ENCODE peak calls at places on chromosome 1, in ten cellular contexts. P is OCI-LY7, A is germinal center, N is H9, U is osteocyte, F is breast epithelium, I is cardiac fibroblast, C is NCI-H187 treated with DMSO at 0.1 percent for 48 hours, X is lung, H is Caco-2. W is an unnamed sample.

GRCh38 chr1:109383087-109383779 is 14.5 kb downstream of the SORT1 start:
- DNase-seq in A (no peak), N (peak), X (no peak), F (no peak), C (no peak), U (no peak), I (no peak), P (no peak), H (peak), W (no peak)

GRCh38 chr1:58908539-58909161 is 124.8 kb upstream of the JUN start:
- DNase-seq in F (no peak), A (no peak), H (no peak), C (no peak), N (no peak), X (no peak), P (no peak), I (no peak), U (no peak), W (no peak)

GRCh38 chr1:101002551-101002950 is 23.0 kb downstream of the DPH5 start:
- DNase-seq in U (no peak), H (no peak), P (peak), X (no peak), A (no peak), N (no peak), C (no peak), F (no peak), I (peak), W (no peak)

GRCh38 chr1:44413740-44414139 is 8.7 kb downstream of the RNF220 start:
- DNase-seq in C (no peak), F (no peak), I (no peak), A (no peak), H (no peak), N (no peak), U (no peak), X (no peak), P (no peak), W (no peak)

GRCh38 chr1:56453016-56453721 is 126.2 kb downstream of the PLPP3 start:
- DNase-seq in P (no peak), C (no peak), U (no peak), X (no peak), H (no peak), I (no peak), N (peak), F (no peak), A (no peak), W (no peak)

GRCh38 chr1:47696911-47697441 is 259.1 kb downstream of the FOXD2 start:
- DNase-seq in H (peak), U (no peak), X (peak), P (no peak), N (peak), A (no peak), F (no peak), I (no peak), C (no peak), W (no peak)

GRCh38 chr1:54546651-54547348 is 1.2 kb upstream of the ACOT11 start:
- DNase-seq in F (no peak), N (no peak), X (no peak), P (no peak), H (no peak), C (no peak), I (no peak), A (no peak), U (no peak), W (peak)

GRCh38 chr1:37323486-37324377 is 150.6 kb upstream of the ZC3H12A start:
- DNase-seq in N (peak), A (peak), U (no peak), H (no peak), C (peak), F (no peak), P (peak), X (no peak), I (peak), W (peak)

GRCh38 chr1:245337829-245338484 is 183.2 kb downstream of the KIF26B start:
- DNase-seq in U (no peak), X (no peak), H (no peak), C (no peak), F (no peak), N (no peak), P (peak), A (no peak), I (no peak), W (peak)

GRCh38 chr1:24705260-24706073 is 39.8 kb upstream of the CLIC4 start:
- DNase-seq in P (no peak), H (peak), U (no peak), A (peak), F (peak), N (peak), C (peak), I (peak), X (peak), W (peak)

GRCh38 chr1:27970401-27970800 is 10.6 kb downstream of the XKR8 start:
- DNase-seq in I (peak), N (no peak), C (no peak), X (no peak), H (no peak), F (no peak), A (no peak), U (no peak), P (no peak), W (no peak)

GRCh38 chr1:112172294-112172882 is 182.9 kb upstream of the KCND3 start:
- DNase-seq in U (no peak), H (peak), C (no peak), F (no peak), A (no peak), P (peak), I (peak), X (peak), N (peak), W (peak)

GRCh38 chr1:230303822-230304221 is 122.3 kb downstream of the PGBD5 start:
- DNase-seq in F (no peak), P (no peak), C (no peak), U (no peak), X (no peak), N (no peak), I (peak), H (no peak), A (no peak), W (no peak)

GRCh38 chr1:175841613-175842234 is 98.3 kb upstream of the TNR start:
- DNase-seq in P (no peak), C (no peak), F (no peak), H (no peak), N (no peak), A (no peak), U (peak), I (no peak), X (no peak), W (no peak)

W was measured in CMK.